ENCODE peak calls at places on chromosomes 7 and 10, in nine cellular contexts. U is OCI-LY7; O is pancreas; F is GM04504; N is activated CD4-positive, alpha-beta T cell treated with anti-CD3 and anti-CD28 coated beads, Interleukin-2, amount 50 U/mL, for 1 hour; I is Peyer's patch; V is COR-L47; T is frontal cortex; B is Caki2. J is an unnamed sample.

GRCh38 chr10:95242581-95243317 is 48.1 kb downstream of the PDLIM1 start:
- DNase-seq in U (peak; percentile 69), O (no peak), F (no peak), N (no peak), I (no peak), V (peak; percentile 11), T (peak; percentile 52), B (peak; percentile 63), J (peak; percentile 10)

GRCh38 chr7:68694656-68695055 is 903.6 kb upstream of the AUTS2 start:
- DNase-seq in U (no peak), O (no peak), F (no peak), N (no peak), I (no peak), V (no peak), T (no peak), B (no peak), J (no peak)

GRCh38 chr7:79506481-79506880 is 53.0 kb upstream of the MAGI2 start:
- DNase-seq in U (no peak), O (no peak), F (no peak), N (no peak), I (no peak), V (no peak), T (no peak), B (peak; percentile 55), J (no peak)

GRCh38 chr10:132309466-132309865 is 1.7 kb upstream of the STK32C start:
- DNase-seq in U (no peak), O (no peak), F (no peak), N (no peak), I (no peak), V (no peak), T (no peak), B (no peak), J (no peak)

GRCh38 chr7:137626469-137627067 is 220.2 kb downstream of the DGKI start:
- DNase-seq in U (peak; percentile 25), O (peak; percentile 61), F (peak; percentile 30), N (no peak), I (no peak), V (no peak), T (peak; percentile 18), B (no peak), J (peak; percentile 2)

GRCh38 chr7:100875356-100875751 is 451 bp downstream of the SRRT start:
- DNase-seq in U (peak; percentile 58), O (no peak), F (no peak), N (no peak), I (no peak), V (no peak), T (no peak), B (no peak), J (no peak)

GRCh38 chr7:87735360-87735759 is 107.2 kb downstream of the RUNDC3B start:
- DNase-seq in U (no peak), O (no peak), F (no peak), N (no peak), I (no peak), V (no peak), T (no peak), B (no peak), J (no peak)

GRCh38 chr10:18417950-18418527 is 233.3 kb downstream of the NSUN6 start:
- DNase-seq in U (no peak), O (no peak), F (no peak), N (no peak), I (no peak), V (no peak), T (no peak), B (no peak), J (no peak)

GRCh38 chr10:102507521-102507920 is 3.7 kb downstream of the SUFU start:
- DNase-seq in U (no peak), O (no peak), F (no peak), N (no peak), I (no peak), V (no peak), T (no peak), B (no peak), J (no peak)

GRCh38 chr10:92970301-92971070 is 90.1 kb upstream of the CYP26C1 start:
- DNase-seq in U (no peak), O (no peak), F (no peak), N (no peak), I (no peak), V (no peak), T (no peak), B (peak; percentile 17), J (no peak)

GRCh38 chr7:112143567-112143966 is 62.6 kb downstream of the DOCK4 start:
- DNase-seq in U (no peak), O (no peak), F (peak; percentile 55), N (no peak), I (no peak), V (no peak), T (no peak), B (no peak), J (no peak)

GRCh38 chr10:53537508-53537907 is 764.9 kb upstream of the MBL2 start:
- DNase-seq in U (no peak), O (no peak), F (no peak), N (no peak), I (no peak), V (no peak), T (no peak), B (no peak), J (no peak)

GRCh38 chr10:116538461-116538860 is 7.3 kb upstream of the PNLIP start:
- DNase-seq in U (no peak), O (no peak), F (no peak), N (no peak), I (no peak), V (no peak), T (no peak), B (peak; percentile 38), J (no peak)

J was measured in substantia nigra.